ENCODE peak calls at places on chromosomes 13 and 19, in nine cellular contexts. One of them, this sample, is unnamed.

GRCh38 chr13:110593430-110594130 is 21.8 kb upstream of the NAXD start:
- DNase-seq in ovary: no peak
- DNase-seq in esophagus squamous epithelium: no peak
- DNase-seq in H54: peak; percentile 76
- DNase-seq in body of pancreas: no peak
- DNase-seq in HepG2: peak; percentile 65
- DNase-seq in lower leg skin: no peak
- DNase-seq in A549: peak; percentile 54
- DNase-seq in prostate gland: peak; percentile 39
- DNase-seq in this sample: peak; percentile 28

GRCh38 chr13:86760620-86761019 is 910.6 kb upstream of the SLITRK5 start:
- DNase-seq in H54: no peak
- DNase-seq in lower leg skin: no peak
- DNase-seq in esophagus squamous epithelium: no peak
- DNase-seq in HepG2: no peak
- DNase-seq in A549: no peak
- DNase-seq in body of pancreas: no peak
- DNase-seq in prostate gland: no peak
- DNase-seq in ovary: no peak
- DNase-seq in this sample: no peak

GRCh38 chr13:45231722-45232121 is 30.9 kb upstream of the KCTD4 start:
- DNase-seq in esophagus squamous epithelium: no peak
- DNase-seq in ovary: no peak
- DNase-seq in HepG2: no peak
- DNase-seq in prostate gland: no peak
- DNase-seq in lower leg skin: no peak
- DNase-seq in body of pancreas: no peak
- DNase-seq in H54: no peak
- DNase-seq in A549: no peak
- DNase-seq in this sample: no peak

GRCh38 chr13:102878491-102878890 is 32.7 kb downstream of the ERCC5 start:
- DNase-seq in A549: no peak
- DNase-seq in prostate gland: no peak
- DNase-seq in esophagus squamous epithelium: no peak
- DNase-seq in HepG2: no peak
- DNase-seq in body of pancreas: no peak
- DNase-seq in H54: no peak
- DNase-seq in ovary: no peak
- DNase-seq in lower leg skin: no peak
- DNase-seq in this sample: no peak

GRCh38 chr19:43438291-43439162 is 23.8 kb downstream of the TEX101 start:
- DNase-seq in HepG2: no peak
- DNase-seq in lower leg skin: no peak
- DNase-seq in ovary: peak; percentile 54
- DNase-seq in esophagus squamous epithelium: no peak
- DNase-seq in A549: peak; percentile 59
- DNase-seq in prostate gland: no peak
- DNase-seq in body of pancreas: peak; percentile 20
- DNase-seq in H54: peak; percentile 30
- DNase-seq in this sample: no peak

GRCh38 chr19:43765109-43765876 is 10.5 kb upstream of the SMG9 start:
- DNase-seq in prostate gland: no peak
- DNase-seq in HepG2: peak; percentile 30
- DNase-seq in lower leg skin: peak; percentile 93
- DNase-seq in ovary: peak; percentile 44
- DNase-seq in body of pancreas: no peak
- DNase-seq in A549: peak; percentile 95
- DNase-seq in esophagus squamous epithelium: no peak
- DNase-seq in H54: peak; percentile 90
- DNase-seq in this sample: no peak

GRCh38 chr13:96650301-96650886 is 343.9 kb downstream of the OXGR1 start:
- DNase-seq in H54: peak; percentile 4
- DNase-seq in esophagus squamous epithelium: no peak
- DNase-seq in prostate gland: no peak
- DNase-seq in ovary: no peak
- DNase-seq in lower leg skin: no peak
- DNase-seq in body of pancreas: no peak
- DNase-seq in A549: no peak
- DNase-seq in HepG2: no peak
- DNase-seq in this sample: no peak

GRCh38 chr19:40553885-40554857 is 22.5 kb upstream of the SHKBP1 start:
- DNase-seq in body of pancreas: no peak
- DNase-seq in HepG2: no peak
- DNase-seq in esophagus squamous epithelium: no peak
- DNase-seq in lower leg skin: no peak
- DNase-seq in A549: no peak
- DNase-seq in prostate gland: no peak
- DNase-seq in ovary: no peak
- DNase-seq in H54: no peak
- DNase-seq in this sample: no peak

GRCh38 chr19:35306473-35307246 is 14.7 kb downstream of the MAG start:
- DNase-seq in H54: no peak
- DNase-seq in esophagus squamous epithelium: no peak
- DNase-seq in HepG2: peak; percentile 61
- DNase-seq in body of pancreas: no peak
- DNase-seq in ovary: no peak
- DNase-seq in A549: no peak
- DNase-seq in prostate gland: no peak
- DNase-seq in lower leg skin: no peak
- DNase-seq in this sample: no peak

GRCh38 chr19:35513231-35513974 is at the start of gene DMKN:
- DNase-seq in ovary: no peak
- DNase-seq in lower leg skin: no peak
- DNase-seq in HepG2: peak; percentile 22
- DNase-seq in body of pancreas: no peak
- DNase-seq in esophagus squamous epithelium: no peak
- DNase-seq in H54: peak; percentile 87
- DNase-seq in prostate gland: no peak
- DNase-seq in A549: no peak
- DNase-seq in this sample: no peak

GRCh38 chr19:7715671-7716070 is 13.7 kb upstream of the FCER2 start:
- DNase-seq in lower leg skin: no peak
- DNase-seq in prostate gland: no peak
- DNase-seq in A549: no peak
- DNase-seq in body of pancreas: no peak
- DNase-seq in H54: no peak
- DNase-seq in HepG2: no peak
- DNase-seq in ovary: no peak
- DNase-seq in esophagus squamous epithelium: no peak
- DNase-seq in this sample: no peak

DNA sequence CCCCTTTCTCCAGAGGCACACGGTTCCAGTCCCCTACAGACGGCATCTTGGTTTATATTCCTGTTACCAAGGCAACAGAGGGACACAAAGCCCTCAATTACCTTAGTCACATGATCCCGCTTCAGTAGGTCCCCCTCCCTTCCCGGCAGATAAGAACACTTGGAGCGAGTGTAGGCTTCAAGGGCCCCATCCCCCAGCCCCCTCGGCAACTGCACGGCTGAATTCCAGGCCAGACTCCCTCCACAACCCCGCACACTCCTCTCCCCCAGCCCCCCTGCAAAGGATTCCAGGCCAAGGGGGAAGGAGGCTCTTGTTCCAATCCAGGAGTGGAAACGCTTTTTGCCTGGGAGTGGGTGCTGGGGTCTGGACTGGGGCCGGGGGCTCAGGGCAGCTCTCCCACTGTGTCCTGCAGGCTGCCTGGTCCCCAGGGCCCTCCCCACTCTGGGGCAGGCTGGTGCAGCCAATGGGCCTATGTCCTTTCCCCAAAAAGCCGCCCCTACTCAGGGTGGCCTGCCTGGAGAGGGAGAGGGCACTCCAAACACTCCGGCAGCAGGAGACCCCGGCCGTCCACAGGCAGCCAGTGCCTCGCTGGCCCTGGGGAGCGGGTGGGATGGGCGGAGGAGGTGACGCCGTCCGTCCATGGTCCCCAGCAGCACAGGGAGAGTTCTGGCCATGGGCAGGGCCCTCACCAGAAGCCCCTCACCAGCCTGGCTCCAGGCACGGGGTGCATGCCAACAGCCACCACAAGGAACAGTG is 62.6 kb downstream of the MLLT1 start:
- DNase-seq in prostate gland: no peak
- DNase-seq in ovary: peak; percentile 84
- DNase-seq in A549: no peak
- DNase-seq in lower leg skin: peak; percentile 86
- DNase-seq in esophagus squamous epithelium: no peak
- DNase-seq in body of pancreas: no peak
- DNase-seq in H54: no peak
- DNase-seq in HepG2: no peak
- DNase-seq in this sample: no peak
- TF ChIP-seq POLR2A in prostate gland: no peak
- TF ChIP-seq POLR2A in ovary: no peak
- TF ChIP-seq POLR2A in A549: no peak
- TF ChIP-seq POLR2A in lower leg skin: no peak
- TF ChIP-seq POLR2A in esophagus squamous epithelium: no peak
- TF ChIP-seq POLR2A in body of pancreas: no peak
- TF ChIP-seq POLR2A in H54: no peak
- TF ChIP-seq POLR2A in HepG2: no peak
- TF ChIP-seq POLR2A in this sample: no peak

GRCh38 chr13:68076046-68076445 is 845.9 kb upstream of the PCDH9 start:
- DNase-seq in body of pancreas: no peak
- DNase-seq in ovary: no peak
- DNase-seq in H54: no peak
- DNase-seq in HepG2: no peak
- DNase-seq in esophagus squamous epithelium: no peak
- DNase-seq in A549: no peak
- DNase-seq in lower leg skin: no peak
- DNase-seq in prostate gland: no peak
- DNase-seq in this sample: no peak
- TF ChIP-seq POLR2A in body of pancreas: no peak
- TF ChIP-seq POLR2A in ovary: no peak
- TF ChIP-seq POLR2A in H54: no peak
- TF ChIP-seq POLR2A in HepG2: no peak
- TF ChIP-seq POLR2A in esophagus squamous epithelium: no peak
- TF ChIP-seq POLR2A in A549: no peak
- TF ChIP-seq POLR2A in lower leg skin: no peak
- TF ChIP-seq POLR2A in prostate gland: no peak
- TF ChIP-seq POLR2A in this sample: no peak

DNA sequence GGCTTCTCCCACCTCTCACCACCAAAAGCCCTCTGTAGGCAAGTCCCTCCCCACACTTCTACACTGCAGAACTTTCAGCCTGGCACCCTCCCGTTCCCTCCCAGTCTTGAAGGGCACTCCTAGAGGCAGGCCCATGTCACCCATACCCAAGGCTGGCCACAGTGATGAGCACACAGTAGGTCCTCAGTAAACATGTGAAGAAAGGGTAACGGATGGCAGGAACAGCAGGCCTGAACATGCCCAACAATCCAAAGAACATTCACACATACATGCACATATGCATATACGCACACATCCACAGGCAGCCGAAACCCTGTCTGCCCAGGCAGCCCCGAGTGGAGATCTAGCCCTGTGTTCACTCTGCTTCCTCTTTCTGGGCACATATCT is 55.1 kb downstream of the CEBPG start:
- DNase-seq in body of pancreas: no peak
- DNase-seq in H54: no peak
- DNase-seq in lower leg skin: no peak
- DNase-seq in HepG2: no peak
- DNase-seq in prostate gland: no peak
- DNase-seq in ovary: no peak
- DNase-seq in A549: no peak
- DNase-seq in esophagus squamous epithelium: no peak
- DNase-seq in this sample: no peak
- TF ChIP-seq POLR2A in body of pancreas: no peak
- TF ChIP-seq POLR2A in H54: no peak
- TF ChIP-seq POLR2A in lower leg skin: no peak
- TF ChIP-seq POLR2A in HepG2: no peak
- TF ChIP-seq POLR2A in prostate gland: no peak
- TF ChIP-seq POLR2A in ovary: no peak
- TF ChIP-seq POLR2A in A549: no peak
- TF ChIP-seq POLR2A in esophagus squamous epithelium: no peak
- TF ChIP-seq POLR2A in this sample: no peak

GRCh38 chr19:37981785-37982475 is 74.9 kb downstream of the SIPA1L3 start:
- DNase-seq in H54: no peak
- DNase-seq in body of pancreas: no peak
- DNase-seq in ovary: no peak
- DNase-seq in HepG2: no peak
- DNase-seq in lower leg skin: peak; percentile 72
- DNase-seq in esophagus squamous epithelium: no peak
- DNase-seq in prostate gland: peak; percentile 77
- DNase-seq in A549: no peak
- DNase-seq in this sample: no peak

GRCh38 chr19:37977391-37977790 is 70.4 kb downstream of the SIPA1L3 start:
- DNase-seq in H54: no peak
- DNase-seq in HepG2: no peak
- DNase-seq in A549: no peak
- DNase-seq in ovary: no peak
- DNase-seq in esophagus squamous epithelium: no peak
- DNase-seq in body of pancreas: no peak
- DNase-seq in prostate gland: no peak
- DNase-seq in lower leg skin: peak; percentile 68
- DNase-seq in this sample: no peak

GRCh38 chr19:37977992-37978391 is 71.0 kb downstream of the SIPA1L3 start:
- DNase-seq in esophagus squamous epithelium: no peak
- DNase-seq in prostate gland: no peak
- DNase-seq in H54: no peak
- DNase-seq in body of pancreas: no peak
- DNase-seq in HepG2: no peak
- DNase-seq in A549: no peak
- DNase-seq in lower leg skin: peak; percentile 84
- DNase-seq in ovary: no peak
- DNase-seq in this sample: no peak

GRCh38 chr19:37980419-37980975 is 73.5 kb downstream of the SIPA1L3 start:
- DNase-seq in A549: no peak
- DNase-seq in prostate gland: no peak
- DNase-seq in lower leg skin: peak; percentile 39
- DNase-seq in esophagus squamous epithelium: no peak
- DNase-seq in H54: no peak
- DNase-seq in HepG2: no peak
- DNase-seq in ovary: no peak
- DNase-seq in body of pancreas: no peak
- DNase-seq in this sample: no peak

DNA sequence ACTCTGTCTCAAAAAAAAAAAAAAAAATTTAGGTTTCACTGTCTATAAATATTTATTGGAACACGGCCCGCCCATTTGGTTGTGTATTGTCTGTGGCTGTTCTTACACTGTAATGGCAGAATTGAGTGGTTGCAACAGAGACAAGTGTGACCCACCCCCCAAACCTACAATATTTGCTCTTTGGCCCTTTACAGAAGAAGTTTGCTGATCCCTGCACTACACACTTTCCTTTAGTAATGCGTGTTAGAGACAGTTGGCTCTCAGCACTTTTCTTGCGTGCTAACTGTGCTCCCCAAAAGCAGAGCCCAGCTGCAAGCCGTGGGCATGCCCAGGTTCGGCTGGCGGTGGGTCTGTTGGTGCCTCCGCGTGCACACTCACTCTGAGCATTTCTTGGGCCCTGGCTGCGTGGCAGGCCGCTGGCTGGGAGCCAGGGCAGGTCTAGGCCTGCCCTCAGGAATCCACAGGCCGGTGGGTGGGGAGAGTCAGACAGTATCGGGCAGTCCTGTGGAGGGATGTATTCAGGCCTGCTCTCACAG is 72.6 kb downstream of the SIPA1L3 start:
- DNase-seq in prostate gland: peak; percentile 72
- DNase-seq in ovary: no peak
- DNase-seq in body of pancreas: no peak
- DNase-seq in lower leg skin: peak; percentile 82
- DNase-seq in esophagus squamous epithelium: no peak
- DNase-seq in HepG2: peak; percentile 60
- DNase-seq in A549: no peak
- DNase-seq in H54: no peak
- DNase-seq in this sample: no peak
- TF ChIP-seq POLR2A in prostate gland: peak; percentile 27
- TF ChIP-seq POLR2A in ovary: no peak
- TF ChIP-seq POLR2A in body of pancreas: no peak
- TF ChIP-seq POLR2A in lower leg skin: no peak
- TF ChIP-seq POLR2A in esophagus squamous epithelium: no peak
- TF ChIP-seq POLR2A in HepG2: no peak
- TF ChIP-seq POLR2A in A549: no peak
- TF ChIP-seq POLR2A in H54: no peak
- TF ChIP-seq POLR2A in this sample: no peak

This sample was measured in tibial nerve.